ENCODE peak calls at places on chromosome 11, in four cellular contexts. One of them, this sample, is unnamed.

GRCh38 chr11:68870470-68870869 is 28.8 kb upstream of the CPT1A start:
- DNase-seq in ureter: no peak
- DNase-seq in naive thymus-derived CD8-positive, alpha-beta T cell: no peak
- DNase-seq in NCI-H460: no peak
- DNase-seq in this sample: no peak

GRCh38 chr11:46392421-46393230 is 1.1 kb upstream of the CHRM4 start:
- DNase-seq in ureter: peak
- DNase-seq in naive thymus-derived CD8-positive, alpha-beta T cell: peak
- DNase-seq in NCI-H460: peak
- DNase-seq in this sample: peak

GRCh38 chr11:17460406-17460805 is 16.2 kb downstream of the ABCC8 start:
- DNase-seq in ureter: no peak
- DNase-seq in naive thymus-derived CD8-positive, alpha-beta T cell: no peak
- DNase-seq in NCI-H460: no peak
- DNase-seq in this sample: no peak

GRCh38 chr11:125166347-125166841 is 1.8 kb downstream of the PKNOX2 start:
- DNase-seq in ureter: no peak
- DNase-seq in naive thymus-derived CD8-positive, alpha-beta T cell: no peak
- DNase-seq in NCI-H460: no peak
- DNase-seq in this sample: no peak

GRCh38 chr11:95147364-95147905 is 57.8 kb downstream of the ENDOD1 start:
- DNase-seq in ureter: no peak
- DNase-seq in naive thymus-derived CD8-positive, alpha-beta T cell: no peak
- DNase-seq in NCI-H460: peak
- DNase-seq in this sample: no peak

GRCh38 chr11:77287615-77288273 is 13.7 kb downstream of the GDPD4 start:
- DNase-seq in ureter: no peak
- DNase-seq in naive thymus-derived CD8-positive, alpha-beta T cell: no peak
- DNase-seq in NCI-H460: no peak
- DNase-seq in this sample: no peak

GRCh38 chr11:131877246-131877645 is 506.8 kb downstream of the NTM start:
- DNase-seq in ureter: no peak
- DNase-seq in naive thymus-derived CD8-positive, alpha-beta T cell: no peak
- DNase-seq in NCI-H460: no peak
- DNase-seq in this sample: no peak

GRCh38 chr11:69010964-69011623 is 2.0 kb downstream of the MRGPRF start:
- DNase-seq in ureter: peak
- DNase-seq in naive thymus-derived CD8-positive, alpha-beta T cell: peak
- DNase-seq in NCI-H460: peak
- DNase-seq in this sample: peak

GRCh38 chr11:71580057-71581003 is 2.3 kb downstream of the KRTAP5-11 start:
- DNase-seq in ureter: peak
- DNase-seq in naive thymus-derived CD8-positive, alpha-beta T cell: no peak
- DNase-seq in NCI-H460: peak
- DNase-seq in this sample: peak